ENCODE peak calls at places on chromosomes 12 and 14, in six cellular contexts. V is heart left ventricle, S is transverse colon, I is uterus, Y is IMR-90, X is adrenal gland. D is an unnamed sample.

GRCh38 chr12:120093336-120093591 is 23.3 kb downstream of the RAB35 start:
- DNase-seq in V (no peak), S (no peak), I (no peak), Y (no peak), X (no peak), D (no peak)

GRCh38 chr14:43168374-43168925 is 1338.6 kb downstream of the FSCB start:
- DNase-seq in V (no peak), S (peak; percentile 19), I (no peak), Y (no peak), X (no peak), D (no peak)

GRCh38 chr12:53972152-53972702 is 699 bp upstream of the HOXC11 start:
- DNase-seq in V (no peak), S (no peak), I (no peak), Y (no peak), X (no peak), D (no peak)

GRCh38 chr14:55721353-55721752 is 141.3 kb downstream of the KTN1 start:
- DNase-seq in V (no peak), S (no peak), I (no peak), Y (peak; percentile 88), X (peak; percentile 80), D (no peak)

GRCh38 chr14:88233915-88234314 is 89.2 kb downstream of the KCNK10 start:
- DNase-seq in V (no peak), S (no peak), I (no peak), Y (no peak), X (no peak), D (no peak)

GRCh38 chr12:101563197-101563596 is 31.6 kb upstream of the MYBPC1 start:
- DNase-seq in V (no peak), S (no peak), I (no peak), Y (no peak), X (no peak), D (no peak)

GRCh38 chr12:55068416-55069010 is 48.7 kb downstream of the NEUROD4 start:
- DNase-seq in V (no peak), S (no peak), I (no peak), Y (peak; percentile 43), X (peak; percentile 24), D (no peak)

GRCh38 chr12:30847259-30847658 is 79.3 kb upstream of the TSPAN11 start:
- DNase-seq in V (no peak), S (no peak), I (no peak), Y (peak; percentile 70), X (no peak), D (no peak)

GRCh38 chr12:123398177-123398916 is 14.4 kb downstream of the KMT5A start:
- DNase-seq in V (peak; percentile 75), S (peak; percentile 52), I (peak; percentile 31), Y (peak; percentile 37), X (peak; percentile 43), D (no peak)

GRCh38 chr14:21933681-21934080 is 260.1 kb upstream of the OR4E1 start:
- DNase-seq in V (no peak), S (no peak), I (no peak), Y (no peak), X (no peak), D (no peak)

GRCh38 chr12:6965026-6965661 is 5.3 kb downstream of the PHB2 start:
- DNase-seq in V (peak; percentile 89), S (peak; percentile 95), I (peak; percentile 87), Y (peak; percentile 82), X (peak; percentile 94), D (peak; percentile 92)

GRCh38 chr12:22018860-22019259 is 27.2 kb upstream of the CMAS start:
- DNase-seq in V (no peak), S (no peak), I (no peak), Y (peak; percentile 3), X (no peak), D (no peak)

GRCh38 chr12:42859612-42860011 is 270.1 kb upstream of the PRICKLE1 start:
- DNase-seq in V (no peak), S (no peak), I (no peak), Y (peak; percentile 8), X (no peak), D (no peak)

GRCh38 chr14:53758141-53758540 is 198.5 kb downstream of the BMP4 start:
- DNase-seq in V (no peak), S (no peak), I (no peak), Y (no peak), X (no peak), D (no peak)

GRCh38 chr14:88995437-88996198 is 171.2 kb downstream of the TTC8 start:
- DNase-seq in V (no peak), S (no peak), I (no peak), Y (peak; percentile 94), X (peak; percentile 61), D (peak; percentile 10)

GRCh38 chr12:47509398-47509851 is 196.4 kb downstream of the RPAP3 start:
- DNase-seq in V (no peak), S (no peak), I (no peak), Y (peak; percentile 82), X (no peak), D (peak; percentile 42)

GRCh38 chr12:24591079-24591626 is 357.7 kb downstream of the BCAT1 start:
- DNase-seq in V (no peak), S (no peak), I (no peak), Y (no peak), X (no peak), D (no peak)

GRCh38 chr14:36826614-36827013 is 165.0 kb downstream of the PAX9 start:
- DNase-seq in V (no peak), S (no peak), I (no peak), Y (no peak), X (no peak), D (no peak)

GRCh38 chr14:50109342-50109741 is 7.0 kb downstream of the VCPKMT start:
- DNase-seq in V (no peak), S (no peak), I (no peak), Y (peak; percentile 35), X (no peak), D (no peak)

GRCh38 chr12:13794706-13795105 is 186.7 kb downstream of the GRIN2B start:
- DNase-seq in V (no peak), S (no peak), I (no peak), Y (no peak), X (no peak), D (no peak)

GRCh38 chr12:123141615-123142517 is 9.0 kb downstream of the PITPNM2 start:
- DNase-seq in V (peak; percentile 87), S (peak; percentile 84), I (peak; percentile 63), Y (peak; percentile 84), X (peak; percentile 93), D (peak; percentile 86)

GRCh38 chr12:129629901-129630300 is 273.9 kb downstream of the TMEM132D start:
- DNase-seq in V (no peak), S (no peak), I (no peak), Y (no peak), X (no peak), D (no peak)

GRCh38 chr14:39734306-39734705 is 302.1 kb upstream of the FBXO33 start:
- DNase-seq in V (no peak), S (no peak), I (no peak), Y (no peak), X (no peak), D (no peak)

GRCh38 chr12:69821441-69822204 is 3.4 kb upstream of the MYRFL start:
- DNase-seq in V (no peak), S (no peak), I (no peak), Y (peak; percentile 68), X (no peak), D (no peak)

DNA sequence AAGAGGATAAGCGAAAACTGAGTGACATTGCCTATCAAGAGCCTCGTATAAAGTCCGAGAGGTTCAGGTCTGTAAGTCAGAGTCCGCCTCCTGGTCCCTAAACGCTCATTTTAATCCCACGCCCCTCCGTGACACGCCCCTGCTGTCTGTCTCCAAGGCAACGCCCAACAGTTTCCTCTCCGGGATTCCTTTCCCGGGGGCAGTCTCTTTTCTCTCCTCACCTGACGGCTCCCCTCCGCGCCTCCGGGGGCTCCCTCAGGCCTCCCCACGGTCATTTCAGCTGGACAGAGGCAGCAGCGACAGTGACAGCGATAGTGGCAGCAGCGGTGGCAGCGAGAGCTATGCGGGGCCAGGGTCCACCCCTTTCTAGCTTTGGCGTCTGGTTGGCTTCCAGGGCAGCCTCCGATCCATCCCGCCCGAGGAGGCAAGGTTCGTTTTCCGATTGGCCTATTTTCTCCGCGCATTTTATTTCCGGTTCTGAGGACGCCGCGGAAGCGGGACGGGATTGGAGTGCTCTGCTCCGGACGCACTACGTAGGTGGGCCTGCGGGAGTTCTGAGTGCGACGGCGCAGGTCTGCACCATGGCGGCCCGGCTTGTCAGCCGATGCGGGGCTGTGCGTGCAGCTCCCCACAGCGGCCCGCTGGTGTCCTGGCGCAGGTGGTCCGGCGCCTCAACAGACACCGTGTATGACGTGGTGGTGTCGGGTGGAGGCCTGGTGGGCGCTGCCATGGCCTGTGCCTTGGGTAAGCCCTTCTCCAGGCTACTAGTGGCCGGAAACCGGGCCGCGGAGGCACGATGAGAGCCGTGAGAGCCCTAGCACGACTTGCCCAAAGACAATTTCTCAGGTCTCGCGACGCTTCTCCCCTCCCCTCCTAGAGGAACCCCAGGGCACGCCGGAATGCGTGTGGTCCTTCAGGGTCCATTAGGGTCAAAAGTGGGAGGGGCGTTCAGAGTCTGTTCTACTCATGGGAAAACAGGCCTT is at the start of the genes COQ6 and FAM161B:
- DNase-seq in V (peak; percentile 96), S (peak; percentile 95), I (peak; percentile 93), Y (peak; percentile 96), X (peak; percentile 97), D (peak; percentile 94)
- TF ChIP-seq POLR2A in V (peak; percentile 75), S (peak; percentile 93), I (peak; percentile 36), Y (peak; percentile 93), X (peak; percentile 92), D (peak; percentile 94)

DNA sequence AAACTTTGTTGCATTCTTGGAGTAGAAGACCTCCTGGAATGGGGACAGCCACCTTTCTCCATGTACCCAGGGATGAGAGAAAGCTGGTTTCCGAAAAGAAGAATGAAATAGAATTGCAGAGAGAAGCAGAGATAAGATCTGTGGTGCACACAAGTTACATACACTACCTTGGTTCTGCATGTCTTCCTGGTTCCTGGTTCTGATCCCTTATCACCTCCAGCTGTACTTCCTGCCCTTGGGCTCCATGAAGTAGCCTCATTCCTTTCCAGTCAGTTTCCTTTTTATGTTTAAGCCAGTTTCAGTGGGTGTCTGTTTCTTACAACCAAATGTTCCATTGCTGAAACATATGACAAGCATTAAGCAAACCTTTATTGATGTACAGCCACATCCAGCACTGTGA is 69.3 kb downstream of the FBXW8 start:
- DNase-seq in V (no peak), S (no peak), I (no peak), Y (no peak), X (no peak), D (no peak)
- H3K4me1 ChIP-seq in V (no peaks in the 10 kb centered on the region), S (no peaks in the 10 kb centered on the region), I (no peaks in the 10 kb centered on the region), Y (peaks cover 8% of the 10 kb centered on the region), X (no peaks in the 10 kb centered on the region), D (peaks cover 3% of the 10 kb centered on the region)

GRCh38 chr14:100708349-100709217 is 18.1 kb upstream of the DLK1 start:
- DNase-seq in V (peak; percentile 48), S (peak; percentile 56), I (peak; percentile 57), Y (peak; percentile 22), X (peak; percentile 93), D (peak; percentile 84)
- TF ChIP-seq POLR2A in V (no peak), S (no peak), I (no peak), Y (no peak), X (no peak), D (no peak)

GRCh38 chr12:57130941-57131340 is 2.7 kb downstream of the LRP1 start:
- DNase-seq in V (no peak), S (peak; percentile 5), I (no peak), Y (no peak), X (no peak), D (no peak)

GRCh38 chr12:57127101-57127709 is 1.1 kb upstream of the LRP1 start:
- DNase-seq in V (peak; percentile 74), S (peak; percentile 90), I (peak; percentile 72), Y (no peak), X (peak; percentile 83), D (peak; percentile 92)

GRCh38 chr12:57128519-57129247 is 400 bp downstream of the LRP1 start:
- DNase-seq in V (no peak), S (peak; percentile 19), I (no peak), Y (no peak), X (no peak), D (no peak)

GRCh38 chr12:57127710-57128518 is at the start of gene LRP1:
- DNase-seq in V (peak; percentile 88), S (peak; percentile 88), I (peak; percentile 90), Y (peak; percentile 82), X (peak; percentile 86), D (peak; percentile 82)

GRCh38 chr12:57129311-57130288 is 1.3 kb downstream of the LRP1 start:
- DNase-seq in V (peak; percentile 56), S (peak; percentile 38), I (peak; percentile 79), Y (no peak), X (peak; percentile 64), D (no peak)
- H3K4me1 ChIP-seq in V (peaks cover 7% of the 10 kb centered on the region), S (peaks cover 27% of the 10 kb centered on the region), I (no peaks in the 10 kb centered on the region), Y (peaks cover 28% of the 10 kb centered on the region), X (peaks cover 4% of the 10 kb centered on the region), D (peaks cover 40% of the 10 kb centered on the region)